ENCODE peak calls at places on chromosomes 6 and 20, in four cellular contexts. One of them, this sample, is unnamed.

GRCh38 chr6:154239392-154239791 is 117.2 kb downstream of the IPCEF1 start:
- DNase-seq in right cardiac atrium: no peak
- DNase-seq in tibial artery: no peak
- DNase-seq in lower lobe of right lung: no peak
- DNase-seq in this sample: no peak

GRCh38 chr6:13454286-13455221 is 32.8 kb downstream of the GFOD1 start:
- DNase-seq in right cardiac atrium: peak; percentile 65
- DNase-seq in tibial artery: peak; percentile 62
- DNase-seq in lower lobe of right lung: peak; percentile 64
- DNase-seq in this sample: peak; percentile 46

GRCh38 chr6:116057766-116058165 is 2.9 kb downstream of the FRK start:
- DNase-seq in right cardiac atrium: no peak
- DNase-seq in tibial artery: no peak
- DNase-seq in lower lobe of right lung: no peak
- DNase-seq in this sample: no peak

GRCh38 chr20:20207291-20207690 is 155.0 kb downstream of the CFAP61 start:
- DNase-seq in right cardiac atrium: no peak
- DNase-seq in tibial artery: no peak
- DNase-seq in lower lobe of right lung: no peak
- DNase-seq in this sample: no peak

GRCh38 chr6:135522975-135523692 is 25.6 kb upstream of the AHI1 start:
- DNase-seq in right cardiac atrium: no peak
- DNase-seq in tibial artery: no peak
- DNase-seq in lower lobe of right lung: no peak
- DNase-seq in this sample: no peak

GRCh38 chr20:32112862-32113261 is 3.3 kb downstream of the TM9SF4 start:
- DNase-seq in right cardiac atrium: peak; percentile 56
- DNase-seq in tibial artery: peak; percentile 59
- DNase-seq in lower lobe of right lung: peak; percentile 75
- DNase-seq in this sample: no peak

GRCh38 chr6:117440558-117441525 is 15.1 kb upstream of the ROS1 start:
- DNase-seq in right cardiac atrium: no peak
- DNase-seq in tibial artery: no peak
- DNase-seq in lower lobe of right lung: no peak
- DNase-seq in this sample: no peak

GRCh38 chr6:10375391-10375969 is 39.4 kb downstream of the TFAP2A start:
- DNase-seq in right cardiac atrium: no peak
- DNase-seq in tibial artery: no peak
- DNase-seq in lower lobe of right lung: no peak
- DNase-seq in this sample: no peak

GRCh38 chr6:56043761-56044160 is 168.4 kb upstream of the BMP5 start:
- DNase-seq in right cardiac atrium: no peak
- DNase-seq in tibial artery: no peak
- DNase-seq in lower lobe of right lung: no peak
- DNase-seq in this sample: no peak

GRCh38 chr6:56490994-56491393 is 151.7 kb downstream of the DST start:
- DNase-seq in right cardiac atrium: no peak
- DNase-seq in tibial artery: no peak
- DNase-seq in lower lobe of right lung: no peak
- DNase-seq in this sample: no peak

GRCh38 chr6:32815115-32815514 is 1.7 kb downstream of the HLA-DOB start:
- DNase-seq in right cardiac atrium: no peak
- DNase-seq in tibial artery: no peak
- DNase-seq in lower lobe of right lung: no peak
- DNase-seq in this sample: no peak

GRCh38 chr20:57656252-57656820 is 36.1 kb upstream of the ZBP1 start:
- DNase-seq in right cardiac atrium: peak; percentile 30
- DNase-seq in tibial artery: no peak
- DNase-seq in lower lobe of right lung: peak; percentile 40
- DNase-seq in this sample: peak; percentile 14

GRCh38 chr20:47320990-47321805 is 35.3 kb downstream of the ZMYND8 start:
- DNase-seq in right cardiac atrium: no peak
- DNase-seq in tibial artery: no peak
- DNase-seq in lower lobe of right lung: no peak
- DNase-seq in this sample: no peak

GRCh38 chr20:25017257-25017803 is 24.8 kb upstream of the APMAP start:
- DNase-seq in right cardiac atrium: no peak
- DNase-seq in tibial artery: peak; percentile 16
- DNase-seq in lower lobe of right lung: peak; percentile 89
- DNase-seq in this sample: no peak

GRCh38 chr6:143970827-143971226 is 37.2 kb downstream of the PLAGL1 start:
- DNase-seq in right cardiac atrium: no peak
- DNase-seq in tibial artery: no peak
- DNase-seq in lower lobe of right lung: no peak
- DNase-seq in this sample: no peak

DNA sequence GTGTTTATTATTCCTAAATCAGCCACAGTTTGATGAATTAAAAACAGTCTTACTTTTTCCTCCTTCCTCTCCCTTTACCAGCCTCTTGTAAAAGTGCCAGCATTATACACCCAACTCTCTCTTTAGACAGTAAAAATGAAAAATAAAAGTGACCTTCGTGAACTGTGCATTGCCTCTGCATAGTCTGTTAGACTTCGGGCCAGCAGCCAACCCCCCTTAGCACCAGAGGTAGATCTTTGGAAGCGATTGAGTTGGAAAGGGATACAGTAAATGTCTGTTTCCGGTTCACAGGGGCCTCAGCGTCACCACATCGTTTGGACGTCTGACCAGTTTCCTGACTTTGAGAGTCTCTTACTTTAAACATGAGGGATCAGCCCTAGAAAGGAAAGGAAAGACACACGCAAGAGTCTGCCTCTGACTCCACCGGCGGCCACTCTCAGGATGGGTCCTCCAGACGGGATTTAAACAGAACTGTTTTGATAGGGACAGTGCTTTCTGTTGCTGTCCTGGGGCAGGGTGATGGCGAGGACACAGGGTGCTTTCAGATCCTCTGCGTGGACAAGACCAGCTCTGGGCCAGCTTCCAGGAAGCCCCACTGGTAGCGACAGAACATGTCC is 206.6 kb upstream of the PREP start:
- DNase-seq in right cardiac atrium: peak; percentile 68
- DNase-seq in tibial artery: no peak
- DNase-seq in lower lobe of right lung: peak; percentile 50
- DNase-seq in this sample: peak; percentile 25
- H3K27ac ChIP-seq in right cardiac atrium: no peak overlapping the region
- H3K27ac ChIP-seq in tibial artery: no peak overlapping the region
- H3K27ac ChIP-seq in lower lobe of right lung: peak overlapping the region; percentile 48
- H3K27ac ChIP-seq in this sample: peak overlapping the region; percentile 30

GRCh38 chr20:8152183-8152582 is 20.1 kb downstream of the PLCB1 start:
- DNase-seq in right cardiac atrium: no peak
- DNase-seq in tibial artery: no peak
- DNase-seq in lower lobe of right lung: no peak
- DNase-seq in this sample: no peak
- H3K27ac ChIP-seq in right cardiac atrium: no peak overlapping the region
- H3K27ac ChIP-seq in tibial artery: no peak overlapping the region
- H3K27ac ChIP-seq in lower lobe of right lung: no peak overlapping the region
- H3K27ac ChIP-seq in this sample: no peak overlapping the region

DNA sequence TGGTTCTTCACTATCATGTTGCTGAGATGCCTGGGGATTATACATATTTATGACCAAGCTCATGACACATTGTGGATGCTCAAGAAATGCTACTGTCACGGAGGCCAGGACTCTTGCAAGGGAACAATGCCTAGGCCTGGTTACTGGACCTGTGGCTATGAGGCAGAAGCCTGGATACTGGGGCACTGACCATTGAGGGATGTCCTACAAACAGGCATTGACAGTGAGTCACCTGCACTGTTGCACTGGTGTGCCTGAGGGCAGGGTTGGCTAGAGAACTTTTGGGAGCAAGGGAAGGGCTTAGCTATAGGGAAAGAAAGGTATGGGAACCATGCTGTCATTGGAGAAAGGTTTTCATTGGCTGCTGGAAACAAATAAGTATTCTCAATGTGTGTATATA is 313.1 kb upstream of the SUPT3H start:
- DNase-seq in right cardiac atrium: no peak
- DNase-seq in tibial artery: no peak
- DNase-seq in lower lobe of right lung: no peak
- DNase-seq in this sample: no peak
- H3K27ac ChIP-seq in right cardiac atrium: no peak overlapping the region
- H3K27ac ChIP-seq in tibial artery: no peak overlapping the region
- H3K27ac ChIP-seq in lower lobe of right lung: no peak overlapping the region
- H3K27ac ChIP-seq in this sample: no peak overlapping the region

DNA sequence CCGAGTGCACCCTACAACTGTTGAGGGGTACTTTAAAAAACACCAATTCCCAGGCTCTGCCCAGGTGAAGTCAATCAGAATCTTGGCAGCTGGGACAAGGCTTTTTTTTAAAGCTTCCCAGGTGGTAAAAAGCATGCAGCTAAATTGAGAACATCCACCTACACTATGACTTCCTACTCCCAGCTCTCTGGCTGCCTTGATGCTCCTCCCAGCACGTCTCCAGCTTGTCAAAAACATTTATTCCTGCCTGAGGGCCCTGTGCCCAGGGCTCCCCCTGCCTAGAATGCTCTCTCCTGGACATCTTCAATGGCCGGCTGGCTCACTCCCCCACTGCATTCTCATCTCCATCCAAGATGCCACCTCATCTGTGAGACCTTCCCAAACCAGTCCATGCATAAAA is 9.9 kb downstream of the ZBTB24 start:
- DNase-seq in right cardiac atrium: no peak
- DNase-seq in tibial artery: no peak
- DNase-seq in lower lobe of right lung: no peak
- DNase-seq in this sample: no peak
- H3K27ac ChIP-seq in right cardiac atrium: no peak overlapping the region
- H3K27ac ChIP-seq in tibial artery: no peak overlapping the region
- H3K27ac ChIP-seq in lower lobe of right lung: no peak overlapping the region
- H3K27ac ChIP-seq in this sample: no peak overlapping the region

DNA sequence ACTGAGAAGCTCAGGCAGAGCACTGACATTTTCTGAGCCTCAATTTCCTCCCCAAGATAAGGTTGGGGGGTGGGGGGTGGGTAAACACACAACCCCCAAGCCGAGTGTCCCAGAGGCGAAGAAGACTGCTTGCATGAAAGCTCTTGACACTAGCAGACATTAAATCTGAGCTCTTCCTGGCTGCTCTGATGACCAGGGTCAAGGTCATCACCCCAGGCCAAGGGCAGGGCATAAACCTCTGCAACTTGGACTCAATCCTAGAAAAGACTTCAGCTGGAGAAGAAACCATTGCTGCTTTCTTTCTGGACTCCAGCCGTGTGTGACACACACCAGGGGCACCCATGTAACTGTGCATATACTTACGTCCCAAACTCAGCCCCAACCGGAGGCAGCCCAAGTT is 109.0 kb downstream of the BANF2 start:
- DNase-seq in right cardiac atrium: no peak
- DNase-seq in tibial artery: no peak
- DNase-seq in lower lobe of right lung: no peak
- DNase-seq in this sample: no peak
- H3K27ac ChIP-seq in right cardiac atrium: peak overlapping the region; percentile 28
- H3K27ac ChIP-seq in tibial artery: peak overlapping the region; percentile 62
- H3K27ac ChIP-seq in lower lobe of right lung: peak overlapping the region; percentile 22
- H3K27ac ChIP-seq in this sample: peak overlapping the region; percentile 86